ENCODE peak calls at places on chromosomes 2 and 18, in six cellular contexts. G is Calu3, M is hippocampal formation, E is ELR, S is iris pigment epithelial cell, N is fibroblast of mammary gland. Z is an unnamed sample.

GRCh38 chr2:197273485-197273884 is 37.1 kb downstream of the ANKRD44 start:
- DNase-seq in S (no peak), E (no peak), M (no peak), N (no peak), G (no peak), Z (peak)

GRCh38 chr2:161033059-161033660 is 127.1 kb upstream of the TANK start:
- DNase-seq in N (peak), S (peak), E (no peak), M (no peak), G (no peak), Z (no peak)

GRCh38 chr2:159476329-159476728 is 140.0 kb downstream of the BAZ2B start:
- DNase-seq in M (no peak), N (no peak), G (no peak), E (peak), S (peak), Z (no peak)

GRCh38 chr2:180191352-180192124 is 184.4 kb upstream of the CWC22 start:
- DNase-seq in E (peak), N (peak), S (peak), M (no peak), G (no peak), Z (no peak)

GRCh38 chr2:73494031-73494430 is 108.4 kb downstream of the ALMS1 start:
- DNase-seq in G (no peak), S (peak), N (peak), E (peak), M (no peak), Z (no peak)

GRCh38 chr2:229443141-229443540 is 172.1 kb upstream of the PID1 start:
- DNase-seq in N (no peak), G (no peak), S (no peak), M (no peak), E (no peak), Z (no peak)

GRCh38 chr2:232568161-232568560 is 17.7 kb downstream of the EIF4E2 start:
- DNase-seq in E (peak), S (peak), N (peak), G (peak), M (no peak), Z (no peak)

GRCh38 chr18:68409585-68409984 is 305.3 kb downstream of the TMX3 start:
- DNase-seq in M (no peak), G (no peak), S (no peak), N (no peak), E (no peak), Z (no peak)

GRCh38 chr2:201276511-201276910 is 16.2 kb downstream of the CASP8 start:
- DNase-seq in E (no peak), S (no peak), G (no peak), N (no peak), M (no peak), Z (no peak)

GRCh38 chr2:65728477-65729180 is 296.2 kb upstream of the SPRED2 start:
- DNase-seq in N (no peak), S (no peak), E (no peak), G (peak), M (no peak), Z (no peak)

GRCh38 chr18:34342960-34343359 is 118.2 kb upstream of the NOL4 start:
- DNase-seq in N (peak), G (no peak), M (no peak), E (peak), S (peak), Z (no peak)

GRCh38 chr2:147636238-147636887 is 208.5 kb upstream of the ACVR2A start:
- DNase-seq in M (no peak), N (peak), S (peak), G (no peak), E (peak), Z (no peak)

GRCh38 chr2:54603357-54603756 is 120.1 kb upstream of the EML6 start:
- DNase-seq in M (no peak), G (no peak), N (peak), E (no peak), S (no peak), Z (no peak)

GRCh38 chr2:187054501-187055319 is 205.7 kb upstream of the ZSWIM2 start:
- DNase-seq in E (no peak), S (no peak), N (peak), M (no peak), G (no peak), Z (peak)

GRCh38 chr2:240498171-240498957 is 59.4 kb downstream of the ANKMY1 start:
- DNase-seq in S (no peak), E (no peak), M (no peak), G (no peak), N (no peak), Z (no peak)

GRCh38 chr2:85872536-85873161 is 16.1 kb downstream of the ST3GAL5 start:
- DNase-seq in N (no peak), S (no peak), G (no peak), E (no peak), M (no peak), Z (no peak)

GRCh38 chr2:179861027-179861776 is at the start of gene ZNF385B:
- DNase-seq in M (no peak), S (peak), G (peak), N (peak), E (peak), Z (peak)

GRCh38 chr2:2872309-2872617 is 505.4 kb downstream of the EIPR1 start:
- DNase-seq in E (no peak), N (no peak), M (no peak), S (no peak), G (no peak), Z (no peak)

GRCh38 chr2:226838758-226839555 is 3.1 kb downstream of the RHBDD1 start:
- DNase-seq in N (no peak), G (no peak), S (no peak), E (peak), M (no peak), Z (no peak)

GRCh38 chr18:26230497-26230896 is 4.3 kb downstream of the TAF4B start:
- DNase-seq in N (no peak), M (no peak), E (no peak), G (no peak), S (no peak), Z (no peak)

GRCh38 chr2:120438301-120439066 is 92.5 kb downstream of the INHBB start:
- DNase-seq in M (no peak), S (no peak), N (no peak), G (no peak), E (no peak), Z (no peak)

GRCh38 chr2:119723784-119724467 is 35.8 kb upstream of the PTPN4 start:
- DNase-seq in E (no peak), N (peak), S (no peak), G (no peak), M (no peak), Z (no peak)

GRCh38 chr2:128385365-128385764 is 66.7 kb upstream of the HS6ST1 start:
- DNase-seq in S (no peak), E (no peak), M (no peak), N (no peak), G (no peak), Z (no peak)

GRCh38 chr2:220315098-220315785 is 687.8 kb downstream of the SLC4A3 start:
- DNase-seq in M (no peak), N (peak), S (no peak), G (no peak), E (no peak), Z (no peak)

GRCh38 chr2:15747698-15748471 is 156.2 kb downstream of the DDX1 start:
- DNase-seq in S (no peak), G (no peak), M (no peak), N (no peak), E (no peak), Z (no peak)